ENCODE peak calls at places on chromosomes 2 and 18, in eight cellular contexts. L, I, P, E, D, K, Z and U are unnamed samples.

GRCh38 chr2:46780411-46780800 is 135.2 kb downstream of the MCFD2 start:
- DNase-seq in E (no peak), D (no peak), Z (no peak), K (peak; percentile 86), P (no peak), L (no peak), I (no peak), U (no peak)

GRCh38 chr18:51160646-51161045 is 36.8 kb downstream of the MEX3C start:
- DNase-seq in Z (no peak), D (no peak), I (no peak), P (no peak), E (no peak), K (no peak), L (no peak), U (no peak)

GRCh38 chr2:119218478-119219064 is 5.1 kb upstream of the STEAP3 start:
- DNase-seq in K (peak; percentile 71), D (peak; percentile 74), P (peak; percentile 50), Z (no peak), E (peak; percentile 75), I (no peak), L (peak; percentile 40), U (no peak)

GRCh38 chr2:165594935-165595255 is 125.4 kb downstream of the CSRNP3 start:
- DNase-seq in L (peak; percentile 21), P (peak; percentile 62), K (no peak), I (peak; percentile 42), E (no peak), D (no peak), Z (no peak), U (peak; percentile 63)

GRCh38 chr2:189347540-189347939 is 93.7 kb upstream of the WDR75 start:
- DNase-seq in I (peak; percentile 71), P (no peak), L (peak; percentile 21), D (peak; percentile 96), E (no peak), Z (no peak), K (no peak), U (no peak)

GRCh38 chr2:19833978-19834377 is 67.8 kb downstream of the TTC32 start:
- DNase-seq in K (no peak), I (no peak), L (no peak), E (no peak), Z (no peak), D (no peak), P (no peak), U (no peak)

GRCh38 chr2:5692561-5693287 is 540 bp downstream of the SOX11 start:
- DNase-seq in Z (no peak), D (peak; percentile 44), L (no peak), P (no peak), I (no peak), K (peak; percentile 64), E (peak; percentile 53), U (no peak)

GRCh38 chr18:33132657-33133056 is 307.9 kb downstream of the CCDC178 start:
- DNase-seq in P (no peak), K (no peak), I (no peak), Z (no peak), E (no peak), L (no peak), D (no peak), U (no peak)

GRCh38 chr2:220166616-220167015 is 539.2 kb downstream of the SLC4A3 start:
- DNase-seq in E (no peak), D (no peak), Z (no peak), L (no peak), K (no peak), P (no peak), I (no peak), U (no peak)

GRCh38 chr2:181103659-181104058 is 123.3 kb downstream of the UBE2E3 start:
- DNase-seq in I (no peak), K (no peak), E (no peak), P (no peak), L (no peak), D (no peak), Z (no peak), U (no peak)

GRCh38 chr2:25301453-25302352 is 40.0 kb downstream of the DNMT3A start:
- DNase-seq in L (peak; percentile 88), P (peak; percentile 63), D (peak; percentile 91), E (no peak), K (no peak), I (peak; percentile 43), Z (peak; percentile 83), U (peak; percentile 53)

GRCh38 chr2:109531221-109531620 is 82.5 kb downstream of the SEPTIN10 start:
- DNase-seq in K (peak; percentile 43), L (no peak), D (no peak), E (no peak), I (no peak), P (no peak), Z (no peak), U (no peak)